ENCODE peak calls at places on chromosomes 12 and 14, in nine cellular contexts. H, W, X, M, J, A, F, E and P are unnamed samples.

GRCh38 chr14:52000019-52000582 is 10.8 kb downstream of the RTRAF start:
- DNase-seq in H (peak), W (no peak), X (no peak), M (no peak), J (no peak), A (no peak), F (no peak), E (no peak), P (no peak)

GRCh38 chr12:55681142-55682077 is 26.3 kb downstream of the ITGA7 start:
- DNase-seq in H (peak), W (no peak), X (no peak), M (peak), J (peak), A (peak), F (no peak), E (no peak), P (no peak)

GRCh38 chr12:3315201-3315661 is 175.8 kb upstream of the PRMT8 start:
- DNase-seq in H (peak), W (no peak), X (peak), M (peak), J (no peak), A (no peak), F (no peak), E (no peak), P (no peak)

GRCh38 chr12:105967038-105967776 is 171.5 kb downstream of the NUAK1 start:
- DNase-seq in H (no peak), W (no peak), X (no peak), M (no peak), J (no peak), A (no peak), F (no peak), E (no peak), P (no peak)

GRCh38 chr14:22885975-22886374 is 3.0 kb downstream of the REM2 start:
- DNase-seq in H (no peak), W (no peak), X (peak), M (no peak), J (peak), A (no peak), F (no peak), E (no peak), P (no peak)

GRCh38 chr12:56769868-56770267 is 6.7 kb downstream of the HSD17B6 start:
- DNase-seq in H (no peak), W (no peak), X (no peak), M (no peak), J (no peak), A (no peak), F (no peak), E (no peak), P (no peak)

GRCh38 chr12:99658950-99659349 is 11.4 kb downstream of the GARIN6 start:
- DNase-seq in H (no peak), W (peak), X (no peak), M (peak), J (no peak), A (no peak), F (no peak), E (peak), P (no peak)

GRCh38 chr14:63200035-63200740 is 4.1 kb upstream of the RHOJ start:
- DNase-seq in H (no peak), W (no peak), X (no peak), M (no peak), J (no peak), A (no peak), F (no peak), E (no peak), P (no peak)

GRCh38 chr14:63375772-63376171 is 57.0 kb upstream of the GPHB5 start:
- DNase-seq in H (no peak), W (peak), X (no peak), M (peak), J (no peak), A (no peak), F (no peak), E (no peak), P (no peak)

DNA sequence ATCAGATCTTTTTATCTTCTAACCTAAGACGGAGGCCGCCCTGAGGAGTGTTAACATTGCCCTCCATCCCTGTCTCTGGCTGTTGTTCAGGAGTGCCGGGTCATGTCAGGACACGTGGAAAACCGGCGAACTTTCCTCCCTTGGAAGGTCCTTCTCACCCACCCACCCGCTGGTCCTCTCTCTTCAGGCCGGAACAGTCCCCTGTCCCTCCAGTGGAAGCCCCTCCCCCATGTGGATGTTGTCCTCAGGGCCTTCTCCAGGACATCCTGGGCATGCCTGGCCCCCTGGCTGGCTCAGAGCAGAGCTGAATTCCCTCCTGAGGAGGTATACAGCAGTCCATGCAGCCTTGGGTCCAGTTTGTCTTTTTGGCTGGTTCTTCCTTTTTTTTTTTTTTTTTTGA is 20.3 kb upstream of the ITPK1 start:
- DNase-seq in H (no peak), W (no peak), X (no peak), M (no peak), J (no peak), A (no peak), F (no peak), E (no peak), P (no peak)
- TF ChIP-seq CTCF in H (no peak), W (no peak), X (no peak), M (no peak), J (no peak), A (no peak), F (no peak), E (no peak), P (no peak)

GRCh38 chr14:92481386-92481785 is 32.2 kb upstream of the RIN3 start:
- DNase-seq in H (no peak), W (peak), X (no peak), M (peak), J (no peak), A (no peak), F (no peak), E (no peak), P (no peak)
- TF ChIP-seq CTCF in H (peak), W (peak), X (no peak), M (peak), J (no peak), A (peak), F (peak), E (no peak), P (no peak)

DNA sequence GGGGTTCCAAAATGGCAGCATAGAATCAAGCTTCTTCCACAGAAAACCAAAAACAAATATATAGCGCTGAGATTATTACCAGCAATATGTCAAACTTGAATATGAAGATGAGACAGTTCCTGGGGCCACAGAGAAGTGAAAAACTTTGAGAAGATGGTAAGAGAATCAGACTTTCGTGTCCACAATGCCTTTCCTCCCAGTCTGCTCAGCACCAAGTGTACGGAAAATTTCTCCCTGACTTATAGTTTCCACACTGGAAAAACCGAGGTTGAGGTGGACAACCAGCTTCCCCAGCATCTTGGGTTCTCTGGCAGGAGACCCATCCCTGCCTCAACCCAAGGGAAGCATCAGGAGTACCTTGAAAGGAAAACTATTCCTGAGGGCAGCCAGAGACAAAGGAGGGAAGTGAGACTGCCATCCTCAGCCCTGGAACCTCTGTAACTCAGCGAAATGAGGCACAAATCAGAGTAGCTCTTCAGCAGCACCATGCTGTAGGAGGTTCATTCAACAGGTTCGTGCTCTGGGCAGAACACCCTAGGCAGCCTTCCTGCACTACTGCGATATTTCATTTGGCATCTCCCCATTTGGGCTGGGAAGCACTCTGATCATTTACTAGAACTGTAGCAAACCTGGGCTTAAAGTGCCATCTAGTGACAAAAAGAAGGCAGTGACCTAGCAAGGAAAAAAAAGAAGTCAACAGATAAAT is 52.4 kb upstream of the CAPRIN2 start:
- DNase-seq in H (peak), W (peak), X (no peak), M (peak), J (no peak), A (no peak), F (no peak), E (peak), P (no peak)
- TF ChIP-seq CTCF in H (peak), W (peak), X (no peak), M (peak), J (peak), A (peak), F (peak), E (peak), P (no peak)

DNA sequence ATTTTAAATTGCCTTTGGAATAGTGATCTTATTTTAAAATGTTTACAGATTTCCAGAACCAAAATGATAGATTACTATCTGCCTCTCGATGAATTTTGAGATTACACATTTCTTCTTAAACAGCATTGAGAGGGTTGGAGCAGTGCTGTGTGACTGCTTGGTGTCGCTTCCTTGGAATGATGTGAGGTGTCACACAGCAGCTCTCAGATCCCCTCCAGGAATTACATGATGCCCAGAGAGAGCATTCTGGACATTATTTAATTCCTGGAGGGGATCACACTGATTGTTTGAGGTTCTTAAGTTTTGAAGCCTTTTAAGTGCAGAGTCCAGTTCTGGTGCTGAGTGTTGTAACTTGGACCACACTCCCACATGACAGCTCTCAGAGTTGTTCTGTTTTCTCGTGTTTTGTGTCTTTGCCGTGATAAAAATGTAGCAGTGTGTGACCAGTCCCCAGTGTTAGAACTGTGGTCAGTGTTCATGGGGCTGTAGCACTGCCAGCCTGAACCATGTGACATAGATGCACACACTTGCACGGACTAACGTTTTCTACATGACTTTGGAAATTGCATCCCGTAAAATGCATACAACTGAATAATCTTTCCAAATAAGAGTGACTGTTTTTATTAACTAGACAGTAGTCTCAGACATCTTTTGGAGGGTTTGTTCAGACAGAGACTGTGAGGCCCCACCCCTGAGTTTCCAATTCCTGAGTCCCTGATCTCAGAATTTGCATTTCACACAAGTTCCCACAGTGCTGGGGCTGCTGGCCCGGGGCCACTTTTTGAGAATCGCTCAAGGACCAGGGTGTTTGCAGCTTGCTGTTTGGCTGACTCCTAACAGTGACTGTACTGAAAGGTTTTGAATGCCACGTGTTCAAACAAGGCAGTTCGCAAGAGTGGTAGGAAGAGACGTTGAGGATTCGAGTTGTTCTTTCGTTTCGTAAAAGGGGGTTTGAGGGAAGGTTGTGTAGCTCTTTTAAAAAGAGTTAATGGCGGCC is 26.0 kb downstream of the XRCC3 start:
- DNase-seq in H (no peak), W (peak), X (peak), M (peak), J (no peak), A (no peak), F (no peak), E (peak), P (no peak)
- TF ChIP-seq CTCF in H (no peak), W (no peak), X (no peak), M (no peak), J (no peak), A (no peak), F (no peak), E (no peak), P (no peak)

GRCh38 chr14:54480830-54481562 is 7.8 kb downstream of the GMFB start:
- DNase-seq in H (no peak), W (no peak), X (no peak), M (no peak), J (no peak), A (no peak), F (no peak), E (no peak), P (no peak)
- TF ChIP-seq CTCF in H (no peak), W (no peak), X (no peak), M (no peak), J (no peak), A (no peak), F (no peak), E (no peak), P (no peak)

GRCh38 chr12:118034429-118035193 is 18.1 kb downstream of the RFC5 start:
- DNase-seq in H (peak), W (no peak), X (no peak), M (peak), J (no peak), A (no peak), F (no peak), E (no peak), P (no peak)
- TF ChIP-seq CTCF in H (peak), W (peak), X (no peak), M (peak), J (no peak), A (peak), F (peak), E (no peak), P (no peak)

DNA sequence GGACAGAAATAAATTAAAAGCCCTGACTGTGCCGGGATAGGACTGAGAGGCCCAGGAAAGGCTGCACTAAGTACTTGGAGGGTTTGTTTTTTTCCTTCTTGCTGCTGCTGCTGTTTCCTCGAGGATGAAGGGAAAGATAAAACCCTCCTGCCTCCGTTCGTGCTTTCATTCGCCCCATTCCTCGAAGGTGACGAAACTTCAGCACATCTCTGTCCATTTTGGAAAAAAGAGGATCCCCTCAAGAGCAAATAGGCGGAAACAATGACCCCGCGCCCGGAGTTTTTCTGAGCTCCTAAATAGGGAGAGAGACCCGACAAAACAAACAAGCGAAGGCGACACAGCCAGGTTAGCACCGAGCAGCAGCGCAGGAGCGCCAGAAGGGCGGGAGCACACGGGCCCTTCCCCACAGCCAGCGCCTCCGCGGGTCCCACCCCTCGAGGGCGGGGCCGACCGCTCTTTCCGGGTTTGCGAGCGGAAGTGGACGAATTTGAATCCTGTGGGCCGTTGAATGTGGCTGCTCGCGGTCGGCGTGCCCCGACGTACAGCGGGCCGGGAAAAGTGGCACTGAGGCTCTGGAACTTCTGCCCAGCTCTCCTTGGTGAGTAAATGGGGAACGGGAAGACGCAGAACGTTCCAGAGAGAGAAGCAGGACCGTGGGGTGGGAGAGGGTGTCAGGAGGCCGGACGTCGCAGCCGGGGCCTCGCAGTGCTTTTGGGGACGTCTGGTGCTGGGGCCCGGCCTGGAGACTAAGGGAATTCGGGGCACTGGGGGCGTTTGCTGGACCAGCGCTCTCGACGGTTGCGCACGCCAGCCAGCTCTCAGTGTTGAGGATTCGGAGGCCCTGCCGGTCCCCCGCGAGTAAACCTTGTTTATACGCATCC is at the start of gene G2E3:
- DNase-seq in H (peak), W (peak), X (peak), M (peak), J (peak), A (peak), F (no peak), E (peak), P (peak)
- TF ChIP-seq CTCF in H (no peak), W (no peak), X (no peak), M (no peak), J (no peak), A (no peak), F (no peak), E (no peak), P (no peak)